ENCODE peak calls at places on chromosomes 12 and 14, in five cellular contexts. S is H1, W is K562, N is HepG2, U is GM12878. V is an unnamed sample.

GRCh38 chr14:71355324-71356201 is 448.3 kb downstream of the PCNX1 start:
- DNase-seq in U (no peak), S (no peak), W (peak), N (no peak), V (no peak)

GRCh38 chr12:122079532-122080081 is 1.1 kb downstream of the MLXIP start:
- DNase-seq in U (no peak), W (no peak), N (no peak), S (no peak), V (no peak)

GRCh38 chr12:39036060-39036459 is 130.7 kb upstream of the CPNE8 start:
- DNase-seq in W (no peak), S (no peak), N (no peak), U (no peak), V (no peak)

GRCh38 chr12:54225666-54226065 is 36.9 kb upstream of the SMUG1 start:
- DNase-seq in W (no peak), U (no peak), N (no peak), S (no peak), V (no peak)

GRCh38 chr12:80121661-80122060 is 22.3 kb downstream of the OTOGL start:
- DNase-seq in W (no peak), N (no peak), S (no peak), U (no peak), V (no peak)

GRCh38 chr12:105275997-105276760 is 40.2 kb upstream of the APPL2 start:
- DNase-seq in U (no peak), W (no peak), S (no peak), N (no peak), V (no peak)

GRCh38 chr14:74979442-74980397 is 23.0 kb upstream of the EIF2B2 start:
- DNase-seq in U (no peak), S (peak), W (no peak), N (no peak), V (no peak)

GRCh38 chr12:69252033-69252432 is 12.7 kb downstream of the CPSF6 start:
- DNase-seq in W (peak), U (no peak), S (no peak), N (no peak), V (no peak)

GRCh38 chr12:51536159-51536558 is 54.9 kb upstream of the SCN8A start:
- DNase-seq in N (no peak), S (no peak), U (no peak), W (peak), V (peak)

GRCh38 chr12:89238593-89238992 is 113.7 kb downstream of the DUSP6 start:
- DNase-seq in S (no peak), U (no peak), N (no peak), W (no peak), V (no peak)

GRCh38 chr12:47736877-47737676 is 11.8 kb upstream of the ENDOU start:
- DNase-seq in U (no peak), W (peak), N (no peak), S (no peak), V (no peak)

GRCh38 chr12:28704477-28705169 is 444.5 kb upstream of the FAR2 start:
- DNase-seq in N (no peak), S (no peak), U (no peak), W (no peak), V (no peak)

GRCh38 chr14:32354716-32355115 is 25.6 kb downstream of the AKAP6 start:
- DNase-seq in S (no peak), N (peak), U (no peak), W (no peak), V (no peak)

GRCh38 chr12:22855456-22855855 is 230.5 kb downstream of the ETNK1 start:
- DNase-seq in W (no peak), U (no peak), S (no peak), N (no peak), V (no peak)

GRCh38 chr12:56634242-56634836 is 4.2 kb upstream of the BAZ2A start:
- DNase-seq in U (no peak), W (peak), S (peak), N (peak), V (peak)

GRCh38 chr14:61510736-61511557 is 184.4 kb upstream of the HIF1A start:
- DNase-seq in U (no peak), N (no peak), S (no peak), W (no peak), V (no peak)

GRCh38 chr14:85313801-85314207 is 216.1 kb upstream of the FLRT2 start:
- DNase-seq in U (no peak), W (no peak), N (no peak), S (no peak), V (no peak)

GRCh38 chr12:1130164-1130563 is 139.1 kb downstream of the ERC1 start:
- DNase-seq in S (no peak), W (peak), N (peak), U (no peak), V (no peak)

GRCh38 chr14:62957562-62957961 is 87.7 kb downstream of the KCNH5 start:
- DNase-seq in S (no peak), N (no peak), U (no peak), W (peak), V (no peak)
- TF ChIP-seq HDAC2 in S (no peak), N (no peak), U (no peak), W (no peak), V (no peak)

DNA sequence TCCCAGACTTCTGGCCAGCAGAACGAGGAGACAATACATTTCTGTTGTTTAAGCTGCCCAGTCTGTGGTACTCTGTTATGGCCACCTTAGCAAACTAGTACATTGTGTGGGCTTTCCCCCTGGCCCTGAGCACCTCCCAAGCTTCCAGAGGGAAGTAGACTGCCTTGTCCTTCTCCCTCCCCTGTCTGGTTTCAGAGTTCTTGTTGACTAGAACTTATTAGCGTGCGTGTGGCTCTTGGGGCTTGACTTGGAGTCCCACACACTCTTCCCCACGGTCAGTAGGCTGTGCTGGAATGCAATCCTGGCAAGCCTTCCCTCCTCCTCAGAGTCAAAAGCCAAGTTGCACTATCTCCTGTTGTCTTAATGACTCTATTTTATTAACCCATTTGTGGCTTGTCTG is 27.7 kb downstream of the FBLN5 start:
- DNase-seq in N (no peak), S (no peak), U (no peak), W (no peak), V (no peak)
- TF ChIP-seq HDAC2 in N (no peak), S (no peak), U (no peak), W (no peak), V (no peak)

GRCh38 chr12:26941251-26941650 is 3.0 kb downstream of the FGFR1OP2 start:
- DNase-seq in N (no peak), U (no peak), S (no peak), W (no peak), V (no peak)
- TF ChIP-seq HDAC2 in N (no peak), U (no peak), S (no peak), W (no peak), V (no peak)

DNA sequence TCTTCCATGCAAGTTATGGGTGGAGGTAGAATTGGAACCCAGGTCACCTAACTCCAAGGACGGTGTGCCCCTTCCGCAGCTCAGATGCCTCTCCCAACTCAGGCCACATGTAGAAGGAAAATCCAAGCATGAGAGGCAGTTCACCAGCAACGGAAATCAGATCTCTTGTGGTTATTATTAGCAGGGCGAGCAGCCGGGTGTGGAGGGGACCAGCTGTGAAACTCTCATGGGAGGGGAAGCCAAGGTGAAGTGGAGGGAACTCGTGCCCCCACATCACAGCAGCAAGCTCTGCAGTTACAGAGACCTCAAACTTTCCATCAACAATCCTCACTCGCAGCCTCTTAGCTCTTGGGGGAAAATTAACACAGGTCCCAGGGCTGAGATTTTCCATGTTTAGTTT is 79.7 kb downstream of the KSR2 start:
- DNase-seq in U (peak), S (no peak), N (no peak), W (no peak), V (no peak)
- TF ChIP-seq HDAC2 in U (no peak), S (no peak), N (no peak), W (no peak), V (no peak)

V was measured in A549.